ENCODE peak calls at places on chromosomes 12 and 14, in ten cellular contexts. One of them, this sample, is unnamed.

GRCh38 chr12:77816196-77816595 is 14.5 kb upstream of the NAV3 start:
- DNase-seq in astrocyte of the cerebellum: no peak
- DNase-seq in WTC11: no peak
- DNase-seq in GM19239: peak; percentile 1
- DNase-seq in nephron progenitor cell: no peak
- DNase-seq in activated naive CD4-positive, alpha-beta T cell: no peak
- DNase-seq in K562: no peak
- DNase-seq in aorta: no peak
- DNase-seq in HTR-8/SVneo: no peak
- DNase-seq in mucosa of descending colon: no peak
- DNase-seq in this sample: no peak

GRCh38 chr12:132171293-132171967 is 27.2 kb downstream of the NOC4L start:
- DNase-seq in K562: no peak
- DNase-seq in WTC11: no peak
- DNase-seq in activated naive CD4-positive, alpha-beta T cell: no peak
- DNase-seq in mucosa of descending colon: no peak
- DNase-seq in nephron progenitor cell: no peak
- DNase-seq in HTR-8/SVneo: no peak
- DNase-seq in astrocyte of the cerebellum: no peak
- DNase-seq in aorta: no peak
- DNase-seq in GM19239: no peak
- DNase-seq in this sample: no peak

GRCh38 chr14:105899071-105899641 is 372.8 kb downstream of the TMEM121 start:
- DNase-seq in nephron progenitor cell: no peak
- DNase-seq in K562: no peak
- DNase-seq in HTR-8/SVneo: no peak
- DNase-seq in aorta: peak; percentile 54
- DNase-seq in GM19239: no peak
- DNase-seq in astrocyte of the cerebellum: no peak
- DNase-seq in WTC11: peak; percentile 1
- DNase-seq in activated naive CD4-positive, alpha-beta T cell: no peak
- DNase-seq in mucosa of descending colon: no peak
- DNase-seq in this sample: no peak

GRCh38 chr12:64269161-64269560 is 47.1 kb upstream of the KICS2 start:
- DNase-seq in WTC11: no peak
- DNase-seq in K562: no peak
- DNase-seq in mucosa of descending colon: no peak
- DNase-seq in astrocyte of the cerebellum: no peak
- DNase-seq in HTR-8/SVneo: no peak
- DNase-seq in aorta: no peak
- DNase-seq in nephron progenitor cell: no peak
- DNase-seq in activated naive CD4-positive, alpha-beta T cell: no peak
- DNase-seq in GM19239: no peak
- DNase-seq in this sample: no peak

GRCh38 chr14:69153848-69154208 is 909 bp upstream of the DCAF5 start:
- DNase-seq in HTR-8/SVneo: no peak
- DNase-seq in GM19239: no peak
- DNase-seq in mucosa of descending colon: peak; percentile 25
- DNase-seq in astrocyte of the cerebellum: no peak
- DNase-seq in activated naive CD4-positive, alpha-beta T cell: no peak
- DNase-seq in nephron progenitor cell: peak; percentile 16
- DNase-seq in K562: peak; percentile 45
- DNase-seq in WTC11: no peak
- DNase-seq in aorta: no peak
- DNase-seq in this sample: no peak

GRCh38 chr12:3204716-3205617 is 127.8 kb downstream of the TSPAN9 start:
- DNase-seq in aorta: no peak
- DNase-seq in astrocyte of the cerebellum: no peak
- DNase-seq in mucosa of descending colon: no peak
- DNase-seq in HTR-8/SVneo: no peak
- DNase-seq in GM19239: no peak
- DNase-seq in WTC11: no peak
- DNase-seq in nephron progenitor cell: no peak
- DNase-seq in K562: no peak
- DNase-seq in activated naive CD4-positive, alpha-beta T cell: no peak
- DNase-seq in this sample: no peak

GRCh38 chr12:243381-243780 is 19.3 kb downstream of the SLC6A13 start:
- DNase-seq in nephron progenitor cell: no peak
- DNase-seq in activated naive CD4-positive, alpha-beta T cell: no peak
- DNase-seq in aorta: no peak
- DNase-seq in HTR-8/SVneo: no peak
- DNase-seq in astrocyte of the cerebellum: no peak
- DNase-seq in GM19239: no peak
- DNase-seq in mucosa of descending colon: no peak
- DNase-seq in K562: no peak
- DNase-seq in WTC11: no peak
- DNase-seq in this sample: no peak

GRCh38 chr12:52206309-52207040 is 14.7 kb upstream of the KRT80 start:
- DNase-seq in aorta: peak; percentile 63
- DNase-seq in mucosa of descending colon: no peak
- DNase-seq in GM19239: no peak
- DNase-seq in HTR-8/SVneo: no peak
- DNase-seq in WTC11: no peak
- DNase-seq in K562: no peak
- DNase-seq in activated naive CD4-positive, alpha-beta T cell: no peak
- DNase-seq in astrocyte of the cerebellum: no peak
- DNase-seq in nephron progenitor cell: no peak
- DNase-seq in this sample: no peak

GRCh38 chr14:38357557-38357956 is 101.7 kb upstream of the CLEC14A start:
- DNase-seq in mucosa of descending colon: no peak
- DNase-seq in WTC11: no peak
- DNase-seq in aorta: no peak
- DNase-seq in K562: no peak
- DNase-seq in HTR-8/SVneo: peak; percentile 35
- DNase-seq in GM19239: no peak
- DNase-seq in activated naive CD4-positive, alpha-beta T cell: no peak
- DNase-seq in astrocyte of the cerebellum: peak; percentile 62
- DNase-seq in nephron progenitor cell: no peak
- DNase-seq in this sample: peak; percentile 93

GRCh38 chr14:51283402-51283825 is 43.4 kb downstream of the TMX1 start:
- DNase-seq in HTR-8/SVneo: peak; percentile 76
- DNase-seq in activated naive CD4-positive, alpha-beta T cell: no peak
- DNase-seq in nephron progenitor cell: peak; percentile 17
- DNase-seq in mucosa of descending colon: no peak
- DNase-seq in aorta: no peak
- DNase-seq in WTC11: no peak
- DNase-seq in astrocyte of the cerebellum: peak; percentile 89
- DNase-seq in K562: peak; percentile 40
- DNase-seq in GM19239: peak; percentile 21
- DNase-seq in this sample: peak; percentile 88

GRCh38 chr14:23763394-23763793 is 127.2 kb downstream of the DHRS2 start:
- DNase-seq in K562: no peak
- DNase-seq in activated naive CD4-positive, alpha-beta T cell: no peak
- DNase-seq in WTC11: no peak
- DNase-seq in aorta: no peak
- DNase-seq in astrocyte of the cerebellum: no peak
- DNase-seq in nephron progenitor cell: no peak
- DNase-seq in mucosa of descending colon: no peak
- DNase-seq in GM19239: no peak
- DNase-seq in HTR-8/SVneo: no peak
- DNase-seq in this sample: no peak

GRCh38 chr12:116391501-116391900 is 114.0 kb upstream of the MED13L start:
- DNase-seq in K562: no peak
- DNase-seq in aorta: no peak
- DNase-seq in astrocyte of the cerebellum: no peak
- DNase-seq in activated naive CD4-positive, alpha-beta T cell: no peak
- DNase-seq in mucosa of descending colon: no peak
- DNase-seq in WTC11: no peak
- DNase-seq in nephron progenitor cell: no peak
- DNase-seq in HTR-8/SVneo: no peak
- DNase-seq in GM19239: no peak
- DNase-seq in this sample: no peak

GRCh38 chr14:82999802-83000201 is 1466.1 kb upstream of the SEL1L start:
- DNase-seq in WTC11: peak; percentile 19
- DNase-seq in activated naive CD4-positive, alpha-beta T cell: no peak
- DNase-seq in mucosa of descending colon: no peak
- DNase-seq in HTR-8/SVneo: no peak
- DNase-seq in nephron progenitor cell: no peak
- DNase-seq in K562: no peak
- DNase-seq in aorta: no peak
- DNase-seq in GM19239: no peak
- DNase-seq in astrocyte of the cerebellum: no peak
- DNase-seq in this sample: no peak

GRCh38 chr14:63624701-63625100 is 17.0 kb downstream of the WDR89 start:
- DNase-seq in astrocyte of the cerebellum: no peak
- DNase-seq in aorta: no peak
- DNase-seq in mucosa of descending colon: no peak
- DNase-seq in K562: no peak
- DNase-seq in nephron progenitor cell: no peak
- DNase-seq in WTC11: no peak
- DNase-seq in activated naive CD4-positive, alpha-beta T cell: no peak
- DNase-seq in GM19239: no peak
- DNase-seq in HTR-8/SVneo: no peak
- DNase-seq in this sample: no peak

GRCh38 chr14:83071888-83072501 is 1538.3 kb upstream of the SEL1L start:
- DNase-seq in mucosa of descending colon: no peak
- DNase-seq in HTR-8/SVneo: peak; percentile 2
- DNase-seq in WTC11: no peak
- DNase-seq in astrocyte of the cerebellum: no peak
- DNase-seq in aorta: no peak
- DNase-seq in GM19239: no peak
- DNase-seq in nephron progenitor cell: no peak
- DNase-seq in activated naive CD4-positive, alpha-beta T cell: no peak
- DNase-seq in K562: no peak
- DNase-seq in this sample: no peak

GRCh38 chr14:42523656-42524055 is 917.0 kb downstream of the LRFN5 start:
- DNase-seq in HTR-8/SVneo: no peak
- DNase-seq in mucosa of descending colon: no peak
- DNase-seq in WTC11: no peak
- DNase-seq in aorta: no peak
- DNase-seq in astrocyte of the cerebellum: no peak
- DNase-seq in activated naive CD4-positive, alpha-beta T cell: no peak
- DNase-seq in nephron progenitor cell: no peak
- DNase-seq in K562: no peak
- DNase-seq in GM19239: no peak
- DNase-seq in this sample: no peak

GRCh38 chr14:90805662-90806548 is 10.3 kb downstream of the TTC7B start:
- DNase-seq in mucosa of descending colon: no peak
- DNase-seq in nephron progenitor cell: no peak
- DNase-seq in WTC11: no peak
- DNase-seq in GM19239: no peak
- DNase-seq in astrocyte of the cerebellum: no peak
- DNase-seq in activated naive CD4-positive, alpha-beta T cell: no peak
- DNase-seq in K562: peak; percentile 83
- DNase-seq in aorta: no peak
- DNase-seq in HTR-8/SVneo: no peak
- DNase-seq in this sample: no peak

GRCh38 chr12:109560867-109561710 is 12.2 kb downstream of the MMAB start:
- DNase-seq in activated naive CD4-positive, alpha-beta T cell: no peak
- DNase-seq in mucosa of descending colon: no peak
- DNase-seq in GM19239: no peak
- DNase-seq in aorta: peak; percentile 67
- DNase-seq in WTC11: no peak
- DNase-seq in K562: no peak
- DNase-seq in astrocyte of the cerebellum: no peak
- DNase-seq in HTR-8/SVneo: no peak
- DNase-seq in nephron progenitor cell: no peak
- DNase-seq in this sample: no peak

GRCh38 chr12:6850796-6851152 is 312 bp downstream of the CDCA3 start:
- DNase-seq in activated naive CD4-positive, alpha-beta T cell: no peak
- DNase-seq in WTC11: no peak
- DNase-seq in K562: peak; percentile 52
- DNase-seq in mucosa of descending colon: no peak
- DNase-seq in astrocyte of the cerebellum: no peak
- DNase-seq in GM19239: no peak
- DNase-seq in HTR-8/SVneo: no peak
- DNase-seq in aorta: peak; percentile 80
- DNase-seq in nephron progenitor cell: no peak
- DNase-seq in this sample: no peak

GRCh38 chr14:68548194-68549056 is 244.4 kb downstream of the ZFP36L1 start:
- DNase-seq in aorta: peak; percentile 95
- DNase-seq in WTC11: no peak
- DNase-seq in mucosa of descending colon: peak; percentile 68
- DNase-seq in K562: no peak
- DNase-seq in HTR-8/SVneo: peak; percentile 99
- DNase-seq in astrocyte of the cerebellum: peak; percentile 94
- DNase-seq in activated naive CD4-positive, alpha-beta T cell: no peak
- DNase-seq in GM19239: no peak
- DNase-seq in nephron progenitor cell: peak; percentile 75
- DNase-seq in this sample: no peak

GRCh38 chr14:101632520-101632919 is 71.2 kb downstream of the DIO3 start:
- DNase-seq in HTR-8/SVneo: no peak
- DNase-seq in astrocyte of the cerebellum: no peak
- DNase-seq in activated naive CD4-positive, alpha-beta T cell: no peak
- DNase-seq in GM19239: no peak
- DNase-seq in aorta: no peak
- DNase-seq in K562: no peak
- DNase-seq in mucosa of descending colon: no peak
- DNase-seq in nephron progenitor cell: no peak
- DNase-seq in WTC11: no peak
- DNase-seq in this sample: no peak

GRCh38 chr14:69318241-69318640 is 58.3 kb downstream of the GALNT16 start:
- DNase-seq in nephron progenitor cell: no peak
- DNase-seq in activated naive CD4-positive, alpha-beta T cell: no peak
- DNase-seq in K562: no peak
- DNase-seq in mucosa of descending colon: no peak
- DNase-seq in GM19239: no peak
- DNase-seq in HTR-8/SVneo: no peak
- DNase-seq in aorta: peak; percentile 34
- DNase-seq in WTC11: peak; percentile 3
- DNase-seq in astrocyte of the cerebellum: no peak
- DNase-seq in this sample: no peak

GRCh38 chr14:73236752-73237218 is 521 bp upstream of the PAPLN start:
- DNase-seq in WTC11: no peak
- DNase-seq in GM19239: no peak
- DNase-seq in K562: no peak
- DNase-seq in activated naive CD4-positive, alpha-beta T cell: no peak
- DNase-seq in astrocyte of the cerebellum: no peak
- DNase-seq in mucosa of descending colon: no peak
- DNase-seq in HTR-8/SVneo: no peak
- DNase-seq in nephron progenitor cell: no peak
- DNase-seq in aorta: no peak
- DNase-seq in this sample: no peak

GRCh38 chr12:31849090-31849687 is 110.0 kb upstream of the RESF1 start:
- DNase-seq in aorta: no peak
- DNase-seq in GM19239: no peak
- DNase-seq in K562: peak; percentile 50
- DNase-seq in activated naive CD4-positive, alpha-beta T cell: no peak
- DNase-seq in WTC11: no peak
- DNase-seq in HTR-8/SVneo: no peak
- DNase-seq in mucosa of descending colon: no peak
- DNase-seq in astrocyte of the cerebellum: no peak
- DNase-seq in nephron progenitor cell: no peak
- DNase-seq in this sample: no peak

GRCh38 chr12:6215932-6216494 is 15.8 kb downstream of the CD9 start:
- DNase-seq in GM19239: no peak
- DNase-seq in nephron progenitor cell: no peak
- DNase-seq in mucosa of descending colon: peak; percentile 86
- DNase-seq in astrocyte of the cerebellum: peak; percentile 69
- DNase-seq in K562: no peak
- DNase-seq in aorta: peak; percentile 94
- DNase-seq in activated naive CD4-positive, alpha-beta T cell: no peak
- DNase-seq in WTC11: peak; percentile 47
- DNase-seq in HTR-8/SVneo: peak; percentile 98
- DNase-seq in this sample: no peak